ENCODE peak calls at places on chromosomes 12 and 14, in four cellular contexts. B is heart left ventricle, V is brain microvascular endothelial cell, P is left lung. Q is an unnamed sample.

GRCh38 chr12:87953257-87953860 is 75.8 kb downstream of the C12orf50 start:
- DNase-seq in B (no peak), V (peak), P (no peak), Q (no peak)

GRCh38 chr12:82687020-82687951 is 580 bp downstream of the TMTC2 start:
- DNase-seq in B (peak), V (peak), P (peak), Q (peak)

GRCh38 chr12:32662665-32663064 is 16.4 kb upstream of the DNM1L start:
- DNase-seq in B (no peak), V (no peak), P (no peak), Q (no peak)

GRCh38 chr14:20934148-20934762 is 21.0 kb upstream of the RNASE2 start:
- DNase-seq in B (peak), V (no peak), P (no peak), Q (no peak)

GRCh38 chr12:1837541-1838206 is 17.3 kb downstream of the LRTM2 start:
- DNase-seq in B (peak), V (peak), P (no peak), Q (peak)

GRCh38 chr12:19482551-19483109 is 43.3 kb downstream of the AEBP2 start:
- DNase-seq in B (no peak), V (peak), P (peak), Q (no peak)

GRCh38 chr12:124407074-124407473 is 112.2 kb downstream of the RFLNA start:
- DNase-seq in B (no peak), V (no peak), P (no peak), Q (no peak)

GRCh38 chr12:131965073-131965472 is 15.3 kb downstream of the EP400 start:
- DNase-seq in B (no peak), V (no peak), P (no peak), Q (no peak)

GRCh38 chr14:50311337-50311973 is 574 bp downstream of the L2HGDH start:
- DNase-seq in B (no peak), V (no peak), P (no peak), Q (no peak)

GRCh38 chr12:50224026-50224692 is 57.0 kb upstream of the CERS5 start:
- DNase-seq in B (no peak), V (peak), P (peak), Q (no peak)

GRCh38 chr14:69299286-69300035 is 39.5 kb downstream of the GALNT16 start:
- DNase-seq in B (no peak), V (no peak), P (no peak), Q (peak)

GRCh38 chr12:27434673-27435565 is 11.6 kb upstream of the SMCO2 start:
- DNase-seq in B (no peak), V (peak), P (no peak), Q (no peak)

GRCh38 chr14:71855399-71856036 is 76.7 kb upstream of the RGS6 start:
- DNase-seq in B (peak), V (peak), P (peak), Q (no peak)

GRCh38 chr12:110661337-110661972 is 27.5 kb downstream of the HVCN1 start:
- DNase-seq in B (no peak), V (no peak), P (peak), Q (no peak)

GRCh38 chr12:76586764-76587395 is 27.3 kb upstream of the OSBPL8 start:
- DNase-seq in B (no peak), V (peak), P (no peak), Q (no peak)

GRCh38 chr14:34246206-34246605 is 215.8 kb downstream of the SPTSSA start:
- DNase-seq in B (no peak), V (no peak), P (no peak), Q (no peak)

GRCh38 chr14:89237923-89238529 is 179.0 kb downstream of the FOXN3 start:
- DNase-seq in B (no peak), V (no peak), P (no peak), Q (no peak)

GRCh38 chr12:62983594-62983993 is 48.6 kb upstream of the PPM1H start:
- DNase-seq in B (no peak), V (no peak), P (no peak), Q (no peak)

GRCh38 chr14:32825058-32825457 is 113.6 kb upstream of the NPAS3 start:
- DNase-seq in B (no peak), V (no peak), P (no peak), Q (no peak)

GRCh38 chr12:120230326-120230973 is 29.5 kb upstream of the RPLP0 start:
- DNase-seq in B (peak), V (peak), P (peak), Q (no peak)

GRCh38 chr14:64748521-64748920 is 44.3 kb downstream of the PLEKHG3 start:
- DNase-seq in B (no peak), V (no peak), P (no peak), Q (no peak)

GRCh38 chr14:73774244-73774575 is 60.0 kb upstream of the PNMA1 start:
- DNase-seq in B (no peak), V (no peak), P (no peak), Q (no peak)

GRCh38 chr12:112800183-112800582 is 8.6 kb downstream of the RPH3A start:
- DNase-seq in B (no peak), V (no peak), P (no peak), Q (no peak)

GRCh38 chr12:119088917-119089667 is 89.6 kb upstream of the HSPB8 start:
- DNase-seq in B (no peak), V (no peak), P (no peak), Q (no peak)

GRCh38 chr12:3622732-3623690 is 129.9 kb downstream of the CRACR2A start:
- DNase-seq in B (no peak), V (no peak), P (no peak), Q (no peak)

GRCh38 chr14:69090187-69090789 is 62.6 kb downstream of the DCAF5 start:
- DNase-seq in B (no peak), V (peak), P (no peak), Q (no peak)

GRCh38 chr12:112357214-112357613 is 25.0 kb downstream of the HECTD4 start:
- DNase-seq in B (no peak), V (no peak), P (no peak), Q (no peak)

GRCh38 chr14:100150932-100151587 is 8.4 kb downstream of the DEGS2 start:
- DNase-seq in B (no peak), V (no peak), P (no peak), Q (no peak)

GRCh38 chr14:61812347-61813100 is 50.3 kb downstream of the SNAPC1 start:
- DNase-seq in B (no peak), V (no peak), P (no peak), Q (no peak)

GRCh38 chr14:97994020-97994531 is 1196.9 kb downstream of the VRK1 start:
- DNase-seq in B (no peak), V (no peak), P (no peak), Q (no peak)

GRCh38 chr12:102958073-102958829 is 777 bp downstream of the ASCL1 start:
- DNase-seq in B (no peak), V (peak), P (no peak), Q (no peak)

DNA sequence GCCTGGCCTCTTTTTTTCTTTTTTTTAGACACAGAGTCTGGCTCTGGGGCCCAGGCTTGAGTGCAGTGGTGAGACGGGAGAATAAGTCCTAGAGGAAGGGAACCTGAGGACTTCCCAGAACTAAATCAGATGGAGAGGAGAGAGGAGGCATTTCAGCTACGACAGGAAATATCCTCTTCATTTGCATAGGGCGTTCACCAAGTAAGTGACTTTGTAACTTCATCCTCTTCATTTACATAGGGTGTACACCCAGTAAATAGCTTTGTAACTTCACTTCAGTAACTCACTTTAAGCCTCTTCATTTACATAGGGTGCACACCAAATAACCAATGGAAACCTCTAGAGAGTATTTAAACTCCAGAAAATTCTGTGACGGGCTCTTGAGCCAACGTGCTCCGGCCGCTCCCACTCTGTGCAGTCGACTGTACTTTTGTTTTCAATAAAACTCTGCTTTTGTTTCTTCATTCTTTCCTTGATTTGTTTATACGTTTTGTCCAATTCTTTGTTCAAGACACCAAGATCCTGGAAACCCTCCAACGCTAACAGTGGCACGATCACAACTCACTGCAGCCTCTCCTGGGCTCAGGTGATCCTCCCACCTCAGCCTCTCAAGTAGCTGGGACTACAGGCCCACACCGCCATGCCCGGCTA is 21.4 kb upstream of the ANKRD9 start:
- DNase-seq in B (peak), V (no peak), P (no peak), Q (no peak)
- TF ChIP-seq CTCF in B (no peak), V (no peak), P (no peak), Q (no peak)

GRCh38 chr12:7935773-7936581 is at the start of gene SLC2A3:
- DNase-seq in B (no peak), V (peak), P (peak), Q (no peak)

GRCh38 chr12:7940906-7941305 is 4.9 kb upstream of the SLC2A3 start:
- DNase-seq in B (no peak), V (no peak), P (no peak), Q (no peak)

GRCh38 chr12:7934560-7935463 is 1.2 kb downstream of the SLC2A3 start:
- DNase-seq in B (no peak), V (no peak), P (no peak), Q (no peak)

GRCh38 chr12:7935464-7935772 is 569 bp downstream of the SLC2A3 start:
- DNase-seq in B (no peak), V (no peak), P (no peak), Q (no peak)

GRCh38 chr12:7937867-7938506 is 2.0 kb upstream of the SLC2A3 start:
- DNase-seq in B (no peak), V (no peak), P (no peak), Q (no peak)
- TF ChIP-seq CTCF in B (no peak), V (peak), P (peak), Q (peak)

DNA sequence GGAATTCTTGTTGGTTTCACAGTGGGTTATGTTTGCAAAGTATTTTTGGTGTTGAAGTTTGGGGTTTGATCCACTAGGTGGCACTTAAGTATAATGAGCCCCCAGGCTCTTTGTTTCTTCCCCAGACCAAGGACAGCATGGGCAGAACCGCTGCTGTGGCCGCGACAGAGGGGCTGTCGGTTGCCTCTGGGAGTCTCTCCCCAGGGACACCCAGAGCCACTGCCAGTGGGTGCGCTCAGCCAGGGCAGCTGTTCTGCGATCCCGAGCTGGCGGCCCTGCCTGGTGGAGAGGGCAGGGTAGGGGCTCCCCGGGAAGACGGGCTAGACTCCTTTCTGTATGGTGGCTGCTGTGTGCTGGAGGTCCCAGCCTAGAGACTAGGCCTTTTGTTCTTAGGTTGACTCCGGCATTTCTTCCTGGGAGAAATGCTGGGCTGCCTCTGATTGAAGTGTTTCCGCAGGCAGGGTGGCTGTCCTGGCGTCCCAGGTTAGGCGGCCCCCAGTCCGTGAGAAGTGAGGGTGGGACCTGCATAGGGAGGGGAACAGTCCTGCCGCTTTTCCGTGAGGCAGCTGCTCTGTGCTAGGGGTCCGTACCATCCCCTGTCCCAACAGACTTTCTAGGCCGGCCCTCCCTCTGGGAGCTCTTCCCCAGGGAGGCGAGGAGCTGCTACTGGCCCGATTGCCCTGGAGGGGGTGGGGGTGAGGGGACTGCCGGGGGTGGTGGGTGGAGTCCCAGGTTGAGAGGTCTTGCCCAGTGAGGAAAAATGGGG is 253.1 kb upstream of the PELI2 start:
- DNase-seq in B (no peak), V (no peak), P (no peak), Q (no peak)
- TF ChIP-seq CTCF in B (peak), V (no peak), P (no peak), Q (no peak)

DNA sequence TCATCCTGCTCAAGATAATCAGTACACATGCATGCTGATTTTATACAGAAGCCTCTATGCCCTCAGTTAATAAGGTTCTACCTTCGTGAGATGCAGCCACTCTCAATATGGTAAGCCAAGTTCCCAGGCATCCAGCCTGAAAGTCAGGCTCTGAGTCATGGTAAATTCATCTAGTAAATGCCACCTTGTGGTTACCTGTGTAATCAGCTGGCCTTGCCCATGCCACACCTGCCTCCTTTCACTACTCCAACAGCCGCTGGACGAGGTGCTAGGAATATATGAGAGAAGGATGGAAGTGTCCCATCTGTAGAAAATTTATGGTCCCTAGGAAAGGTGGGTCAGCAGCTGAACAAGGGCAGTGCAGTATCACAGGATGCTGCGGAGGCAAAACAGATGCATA is 207.3 kb downstream of the SSPN start:
- DNase-seq in B (no peak), V (no peak), P (peak), Q (no peak)
- TF ChIP-seq CTCF in B (peak), V (no peak), P (no peak), Q (no peak)

DNA sequence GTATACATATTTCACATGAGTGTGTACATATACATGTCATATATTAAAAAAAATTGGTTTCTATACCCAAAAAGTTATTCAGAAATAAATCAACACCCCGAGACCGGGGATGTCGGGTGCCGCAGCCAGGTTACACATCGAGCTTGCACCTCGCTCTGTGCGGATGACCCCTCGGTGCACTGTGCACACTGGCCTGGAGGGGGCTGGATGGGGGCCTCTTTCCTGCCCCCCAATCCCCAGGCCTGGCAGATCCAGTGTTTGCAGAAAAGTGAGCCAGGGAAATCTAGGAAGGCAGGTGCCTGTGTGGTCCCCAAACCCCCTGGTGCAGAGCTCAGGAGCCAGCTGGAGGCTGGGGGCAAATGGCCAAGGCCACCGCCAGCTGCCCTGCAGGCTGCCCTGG is 27.1 kb upstream of the GPR68 start:
- DNase-seq in B (no peak), V (no peak), P (no peak), Q (no peak)
- TF ChIP-seq CTCF in B (no peak), V (no peak), P (no peak), Q (no peak)

GRCh38 chr12:51589557-51590176 is 1.4 kb upstream of the SCN8A start:
- DNase-seq in B (no peak), V (no peak), P (no peak), Q (no peak)

GRCh38 chr12:51592034-51592705 is 1.1 kb downstream of the SCN8A start:
- DNase-seq in B (no peak), V (no peak), P (no peak), Q (no peak)

GRCh38 chr12:51589060-51589459 is 2.0 kb upstream of the SCN8A start:
- DNase-seq in B (no peak), V (no peak), P (no peak), Q (no peak)

GRCh38 chr12:51591020-51591901 is at the start of gene SCN8A:
- DNase-seq in B (peak), V (no peak), P (no peak), Q (no peak)

GRCh38 chr12:51590347-51591019 is 550 bp upstream of the SCN8A start:
- DNase-seq in B (peak), V (peak), P (no peak), Q (no peak)
- TF ChIP-seq CTCF in B (peak), V (peak), P (peak), Q (peak)

GRCh38 chr14:45201908-45202307 is 51.1 kb downstream of the MIS18BP1 start:
- DNase-seq in B (no peak), V (peak), P (no peak), Q (no peak)
- TF ChIP-seq CTCF in B (no peak), V (peak), P (no peak), Q (peak)

DNA sequence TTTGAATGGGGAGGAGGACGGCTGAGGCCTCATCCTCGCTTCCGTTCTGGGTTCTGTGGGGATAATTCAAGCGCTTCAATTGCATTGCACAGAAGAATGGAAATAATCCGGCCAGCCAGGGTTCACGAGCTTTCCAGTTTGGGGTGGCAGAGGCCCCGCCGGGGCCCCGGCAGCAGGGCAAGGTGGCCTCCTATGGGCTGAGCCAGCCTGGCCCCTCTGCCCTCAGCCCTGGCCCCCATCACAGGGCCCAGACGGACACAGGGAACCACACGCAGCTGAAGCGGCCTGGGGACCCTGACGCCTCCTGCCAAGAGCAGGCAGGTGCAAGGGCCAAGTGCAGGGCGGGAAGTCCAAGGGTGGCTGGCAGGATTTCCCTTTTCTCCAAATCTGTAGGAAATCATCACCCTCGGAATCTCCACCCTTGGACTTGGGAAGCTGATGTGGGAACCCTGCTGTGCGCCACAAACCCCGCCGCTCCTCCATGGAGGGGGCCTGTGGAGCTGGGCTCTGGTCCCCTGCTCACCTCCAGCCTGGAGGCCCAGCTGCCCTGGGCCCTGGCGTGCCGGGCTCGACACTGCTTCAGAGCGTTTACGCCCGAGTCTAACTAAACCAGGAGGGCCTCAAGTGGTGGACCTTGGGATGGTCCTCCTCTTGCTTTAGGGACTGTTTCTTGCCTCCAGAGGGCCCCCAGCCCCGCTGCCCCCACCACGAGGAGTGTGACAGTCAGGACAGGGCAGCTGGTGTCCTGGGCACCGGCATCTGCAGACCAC is 78.4 kb downstream of the MOK start:
- DNase-seq in B (no peak), V (no peak), P (no peak), Q (peak)
- TF ChIP-seq CTCF in B (no peak), V (no peak), P (no peak), Q (no peak)

GRCh38 chr14:75059642-75060041 is 4.2 kb downstream of the ACYP1 start:
- DNase-seq in B (no peak), V (no peak), P (no peak), Q (no peak)

GRCh38 chr14:75064205-75064567 is 362 bp upstream of the ACYP1 start:
- DNase-seq in B (no peak), V (no peak), P (no peak), Q (no peak)

GRCh38 chr14:75063013-75063412 is 811 bp downstream of the ACYP1 start:
- DNase-seq in B (no peak), V (no peak), P (no peak), Q (no peak)

GRCh38 chr14:75063491-75064204 is at the start of gene ACYP1:
- DNase-seq in B (peak), V (peak), P (peak), Q (peak)

GRCh38 chr14:75060420-75060819 is 3.4 kb downstream of the ACYP1 start:
- DNase-seq in B (no peak), V (no peak), P (no peak), Q (no peak)
- TF ChIP-seq CTCF in B (no peak), V (no peak), P (no peak), Q (no peak)

DNA sequence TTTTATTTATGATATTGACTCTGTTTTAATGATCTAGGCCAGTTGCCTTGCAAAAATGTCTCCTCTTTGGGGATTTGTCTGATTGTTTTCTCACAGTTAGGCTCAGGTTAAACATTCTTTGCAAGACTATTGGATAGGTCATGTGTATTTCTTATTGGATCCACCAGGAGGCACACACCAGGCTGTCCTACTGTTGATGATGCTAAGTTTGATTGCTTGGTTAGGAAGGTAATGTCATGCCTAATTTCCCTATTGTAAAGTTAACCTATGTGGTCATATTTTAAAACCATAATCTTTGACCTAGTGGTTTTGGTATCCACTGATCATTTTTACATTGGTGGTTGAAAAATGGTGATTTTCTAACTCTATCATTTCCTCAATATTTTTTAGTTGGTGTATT is 137.1 kb downstream of the BRMS1L start:
- DNase-seq in B (no peak), V (no peak), P (no peak), Q (no peak)
- TF ChIP-seq CTCF in B (no peak), V (peak), P (no peak), Q (peak)